ENCODE peak calls at places on chromosomes 11 and 22, in eight cellular contexts. C, X, N, M, R, Z, U and P are unnamed samples.
A peak's percentile ranks its signal among the peaks of the same experiment; 100 is the strongest.

GRCh38 chr11:99020324-99021225 is at the start of gene CNTN5:
- DNase-seq in C (peak; percentile 27), X (peak; percentile 54), N (peak; percentile 68), M (peak; percentile 35), R (peak; percentile 0), Z (peak; percentile 53), U (peak; percentile 9), P (peak; percentile 41)

GRCh38 chr11:35042265-35042664 is 96.7 kb upstream of the CD44 start:
- DNase-seq in C (no peak), X (no peak), N (no peak), M (no peak), R (no peak), Z (no peak), U (no peak), P (no peak)

GRCh38 chr11:125348141-125348651 is 147.9 kb downstream of the FEZ1 start:
- DNase-seq in C (no peak), X (no peak), N (no peak), M (no peak), R (no peak), Z (peak; percentile 35), U (no peak), P (no peak)

GRCh38 chr22:41302016-41302767 is 867 bp downstream of the ZC3H7B start:
- DNase-seq in C (no peak), X (peak; percentile 8), N (peak; percentile 45), M (no peak), R (no peak), Z (no peak), U (no peak), P (no peak)

GRCh38 chr11:123479048-123479837 is 49.2 kb downstream of the GRAMD1B start:
- DNase-seq in C (no peak), X (no peak), N (no peak), M (no peak), R (no peak), Z (peak; percentile 51), U (peak; percentile 82), P (peak; percentile 55)

GRCh38 chr11:27864046-27865025 is 164.1 kb upstream of the BDNF start:
- DNase-seq in C (no peak), X (no peak), N (no peak), M (no peak), R (no peak), Z (no peak), U (no peak), P (no peak)

GRCh38 chr11:28524098-28524497 is 415.9 kb downstream of the METTL15 start:
- DNase-seq in C (peak; percentile 60), X (no peak), N (no peak), M (peak; percentile 67), R (peak; percentile 60), Z (no peak), U (no peak), P (no peak)

GRCh38 chr11:11070976-11071375 is 213.1 kb upstream of the ZBED5 start:
- DNase-seq in C (no peak), X (no peak), N (no peak), M (no peak), R (no peak), Z (no peak), U (no peak), P (no peak)

GRCh38 chr11:96748639-96749370 is 359.0 kb downstream of the JRKL start:
- DNase-seq in C (peak; percentile 55), X (peak; percentile 51), N (no peak), M (no peak), R (peak; percentile 69), Z (no peak), U (no peak), P (no peak)

GRCh38 chr11:34495724-34496377 is 17.7 kb downstream of the ELF5 start:
- DNase-seq in C (no peak), X (peak; percentile 24), N (no peak), M (no peak), R (no peak), Z (peak; percentile 89), U (no peak), P (no peak)

GRCh38 chr11:57427692-57428082 is 766 bp upstream of the SLC43A3 start:
- DNase-seq in C (no peak), X (peak; percentile 94), N (no peak), M (no peak), R (no peak), Z (no peak), U (no peak), P (no peak)

GRCh38 chr11:57426439-57426753 is 525 bp downstream of the SLC43A3 start:
- DNase-seq in C (no peak), X (no peak), N (no peak), M (no peak), R (no peak), Z (no peak), U (peak; percentile 59), P (no peak)

GRCh38 chr11:57428643-57429042 is 1.7 kb upstream of the SLC43A3 start:
- DNase-seq in C (no peak), X (no peak), N (no peak), M (no peak), R (no peak), Z (no peak), U (no peak), P (no peak)

GRCh38 chr11:57425565-57426438 is 1.1 kb downstream of the SLC43A3 start:
- DNase-seq in C (peak; percentile 64), X (peak; percentile 62), N (no peak), M (no peak), R (no peak), Z (peak; percentile 82), U (peak; percentile 33), P (no peak)

DNA sequence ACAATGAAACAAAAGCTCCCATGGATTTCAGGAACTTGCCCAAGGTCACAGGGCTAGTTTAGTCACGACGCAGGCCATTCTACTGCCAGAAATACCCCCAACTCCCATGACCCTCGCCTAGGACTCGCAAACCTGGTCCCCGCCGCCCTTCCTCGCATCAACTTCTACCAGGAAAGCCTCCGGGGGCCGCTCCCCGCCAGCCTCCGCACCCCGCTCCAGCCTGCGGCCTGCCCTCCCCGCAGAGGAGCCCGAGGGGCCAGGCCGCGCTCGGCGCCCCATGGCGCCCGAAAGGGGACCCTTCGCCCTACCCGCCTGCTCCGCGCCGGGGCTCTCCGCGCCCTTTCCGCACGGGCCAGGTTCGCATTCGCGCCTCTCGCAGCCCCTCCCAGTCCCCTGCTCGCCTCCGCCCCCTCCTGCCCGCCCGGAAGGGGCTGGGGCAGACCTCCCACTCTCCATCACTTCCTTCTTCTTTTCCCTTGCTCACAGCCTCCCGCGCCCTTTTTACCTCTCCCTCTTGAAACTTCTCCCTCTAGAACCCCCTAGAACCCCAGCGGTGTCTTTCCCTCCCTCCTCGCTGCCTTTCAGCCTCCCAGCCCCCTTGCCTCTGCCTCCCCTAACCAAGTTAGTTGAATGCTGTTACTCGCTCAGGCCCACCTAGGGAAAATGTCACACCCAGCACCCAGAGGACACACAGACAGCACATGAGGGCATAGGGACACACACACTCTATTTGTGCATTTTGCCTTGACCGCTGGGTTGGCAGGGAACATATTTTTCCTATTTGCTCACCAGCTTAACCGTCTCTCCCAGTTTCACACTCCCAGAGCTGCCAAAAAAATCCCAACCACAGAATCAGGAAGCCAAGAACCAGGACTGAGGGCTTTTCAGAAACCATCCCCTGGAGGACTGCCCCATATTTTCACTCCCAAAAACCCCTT is at the start of gene SLC43A3:
- DNase-seq in C (peak; percentile 91), X (peak; percentile 96), N (peak; percentile 73), M (peak; percentile 56), R (peak; percentile 75), Z (peak; percentile 80), U (peak; percentile 89), P (peak; percentile 77)
- TF ChIP-seq CTCF in C (no peak), X (no peak), N (no peak), M (no peak), R (no peak), Z (no peak), U (no peak), P (no peak)

DNA sequence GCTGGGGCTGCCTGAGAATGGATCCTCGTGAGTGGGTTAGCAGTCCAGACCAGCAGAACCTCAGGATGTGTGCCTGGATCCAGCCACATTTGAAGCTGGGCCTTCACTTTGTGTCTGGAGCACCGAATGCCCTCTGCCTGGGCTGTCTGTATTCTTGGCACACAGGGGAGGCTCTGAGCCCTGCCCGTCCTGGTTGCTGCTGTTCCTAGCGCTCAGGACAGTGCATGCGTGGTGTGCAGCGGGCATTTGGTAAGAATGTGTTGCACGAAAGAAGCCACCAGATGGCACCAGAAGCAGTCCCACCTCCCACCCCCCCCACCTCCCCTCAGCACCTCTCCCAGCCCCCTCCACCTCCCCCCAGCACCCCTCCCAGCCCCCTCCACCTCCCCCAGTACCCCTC is 4.1 kb upstream of the MAPK11 start:
- DNase-seq in C (no peak), X (peak; percentile 70), N (no peak), M (peak; percentile 35), R (peak; percentile 57), Z (no peak), U (peak; percentile 71), P (no peak)
- TF ChIP-seq CTCF in C (peak; percentile 49), X (peak; percentile 30), N (no peak), M (peak; percentile 48), R (peak; percentile 53), Z (no peak), U (peak; percentile 40), P (peak; percentile 11)

GRCh38 chr22:37515902-37516301 is 3.3 kb downstream of the CARD10 start:
- DNase-seq in C (no peak), X (no peak), N (no peak), M (no peak), R (no peak), Z (no peak), U (no peak), P (no peak)
- TF ChIP-seq CTCF in C (no peak), X (no peak), N (no peak), M (no peak), R (no peak), Z (no peak), U (no peak), P (no peak)

DNA sequence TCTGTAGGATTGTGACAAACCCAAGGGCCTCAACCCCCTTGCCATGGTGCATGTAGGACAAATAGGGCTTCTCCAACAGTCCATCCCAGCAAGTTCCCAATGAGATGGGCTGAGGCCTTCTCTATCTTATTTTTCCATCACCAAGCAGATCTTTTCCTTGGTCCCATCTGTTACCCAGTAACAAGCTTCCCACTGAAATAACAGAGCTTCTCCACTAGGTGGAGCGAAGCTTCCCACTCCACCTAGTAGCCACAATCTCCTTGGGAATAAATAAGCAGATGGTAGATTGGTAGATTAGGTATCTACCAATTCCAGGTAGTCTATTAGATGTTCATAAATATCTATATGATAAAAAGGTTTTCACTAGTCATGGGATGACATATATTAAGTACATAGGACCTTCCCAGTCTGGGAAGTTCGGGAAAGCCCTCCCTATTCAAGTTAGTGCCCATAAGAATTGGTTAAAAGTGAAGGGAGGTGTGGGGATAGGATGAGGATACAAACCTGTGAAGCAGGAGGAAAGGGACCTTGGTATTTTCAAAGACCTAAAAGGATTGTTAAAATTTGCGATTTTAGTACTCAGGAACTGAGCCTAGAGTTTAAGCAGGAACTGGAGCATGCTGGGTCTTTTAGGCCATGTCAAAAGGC is 5.9 kb upstream of the OR52L1 start:
- DNase-seq in C (peak; percentile 6), X (peak; percentile 16), N (no peak), M (peak; percentile 8), R (no peak), Z (no peak), U (peak; percentile 21), P (no peak)
- TF ChIP-seq CTCF in C (peak; percentile 55), X (peak; percentile 51), N (peak; percentile 56), M (peak; percentile 38), R (peak; percentile 61), Z (peak; percentile 44), U (peak; percentile 50), P (peak; percentile 83)

DNA sequence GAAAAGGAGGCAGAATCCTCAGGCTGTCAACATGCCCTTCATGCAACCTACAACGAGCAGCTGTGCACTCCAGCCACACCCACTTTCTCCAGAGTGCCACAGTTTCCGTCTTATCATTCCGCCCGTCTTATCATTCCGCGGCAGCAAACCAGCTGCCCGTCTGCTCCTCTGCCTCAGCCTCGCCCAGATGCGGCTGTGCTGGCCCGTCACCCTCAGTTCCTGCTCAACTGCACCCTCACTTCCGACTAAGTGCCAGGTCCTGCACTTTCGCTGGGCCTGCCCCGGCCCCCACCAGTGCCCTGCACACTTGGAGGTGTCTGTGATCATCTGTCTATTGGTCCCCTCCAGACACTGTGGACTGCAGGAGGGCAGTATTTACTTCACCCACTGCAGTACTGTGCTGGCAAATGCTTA is 43.7 kb downstream of the MICAL3 start:
- DNase-seq in C (peak; percentile 54), X (peak; percentile 56), N (no peak), M (no peak), R (no peak), Z (peak; percentile 56), U (peak; percentile 58), P (no peak)
- TF ChIP-seq CTCF in C (no peak), X (no peak), N (no peak), M (no peak), R (no peak), Z (no peak), U (no peak), P (no peak)